ENCODE peak calls at places on chromosome 5, in ten cellular contexts. E is PC-3, J is neural progenitor cell, P is astrocyte, N is endodermal cell, B is H9, Q is IMR-90, X is fibroblast of lung, T is HCT116, Y is mammary epithelial cell. Z is an unnamed sample. For H3K4me1, the result is how much of the 10 kb centered on the place peaks cover.

GRCh38 chr5:665541-665955 is 27.6 kb downstream of the TPPP start:
- DNase-seq in E (no peak), J (no peak), P (no peak), N (peak), B (peak), Q (no peak), X (no peak), T (no peak), Y (no peak), Z (no peak)

GRCh38 chr5:8844847-8845246 is 701.0 kb downstream of the SEMA5A start:
- DNase-seq in E (no peak), J (no peak), P (no peak), N (no peak), B (no peak), Q (peak), X (no peak), T (no peak), Y (no peak), Z (no peak)

GRCh38 chr5:80223561-80223960 is 32.3 kb downstream of the SERINC5 start:
- DNase-seq in E (no peak), J (no peak), P (no peak), N (no peak), B (no peak), Q (no peak), X (peak), T (no peak), Y (peak), Z (no peak)

GRCh38 chr5:173655196-173655797 is 38.8 kb upstream of the BOD1 start:
- DNase-seq in E (no peak), J (no peak), P (no peak), N (peak), B (no peak), Q (no peak), X (no peak), T (no peak), Y (peak), Z (no peak)

GRCh38 chr5:131225282-131225974 is 38.4 kb upstream of the CDC42SE2 start:
- DNase-seq in E (no peak), J (no peak), P (no peak), N (no peak), B (no peak), Q (no peak), X (no peak), T (no peak), Y (no peak), Z (no peak)

GRCh38 chr5:170697031-170697430 is 86.5 kb upstream of the GABRP start:
- DNase-seq in E (no peak), J (no peak), P (no peak), N (no peak), B (no peak), Q (no peak), X (no peak), T (no peak), Y (no peak), Z (no peak)

GRCh38 chr5:112390327-112390726 is 28.8 kb downstream of the EPB41L4A start:
- DNase-seq in E (peak), J (peak), P (no peak), N (peak), B (peak), Q (no peak), X (no peak), T (no peak), Y (no peak), Z (peak)

GRCh38 chr5:140642718-140643117 is 3.5 kb downstream of the TMCO6 start:
- DNase-seq in E (no peak), J (no peak), P (peak), N (no peak), B (no peak), Q (peak), X (peak), T (no peak), Y (no peak), Z (no peak)

GRCh38 chr5:82413302-82414042 is 135.3 kb upstream of the RPS23 start:
- DNase-seq in E (peak), J (no peak), P (peak), N (no peak), B (no peak), Q (peak), X (peak), T (no peak), Y (peak), Z (no peak)

GRCh38 chr5:136123236-136123768 is 9.3 kb upstream of the SMAD5 start:
- DNase-seq in E (peak), J (no peak), P (peak), N (no peak), B (no peak), Q (peak), X (peak), T (peak), Y (peak), Z (peak)

GRCh38 chr5:167504276-167504675 is 787.2 kb upstream of the WWC1 start:
- DNase-seq in E (no peak), J (no peak), P (no peak), N (no peak), B (no peak), Q (no peak), X (no peak), T (no peak), Y (no peak), Z (no peak)

GRCh38 chr5:180486636-180487149 is 7.5 kb upstream of the CNOT6 start:
- DNase-seq in E (no peak), J (no peak), P (no peak), N (no peak), B (no peak), Q (no peak), X (no peak), T (no peak), Y (peak), Z (no peak)

GRCh38 chr5:9324348-9325056 is 221.4 kb downstream of the SEMA5A start:
- DNase-seq in E (no peak), J (no peak), P (peak), N (no peak), B (no peak), Q (peak), X (peak), T (no peak), Y (no peak), Z (no peak)

GRCh38 chr5:57683036-57683600 is 200.5 kb upstream of the ACTBL2 start:
- DNase-seq in E (no peak), J (no peak), P (no peak), N (no peak), B (no peak), Q (peak), X (peak), T (no peak), Y (peak), Z (no peak)

GRCh38 chr5:129631946-129632345 is 115.9 kb upstream of the MINAR2 start:
- DNase-seq in E (no peak), J (no peak), P (no peak), N (no peak), B (no peak), Q (no peak), X (no peak), T (no peak), Y (no peak), Z (no peak)

GRCh38 chr5:141855265-141856029 is 22.8 kb downstream of the PCDH1 start:
- DNase-seq in E (no peak), J (no peak), P (no peak), N (peak), B (no peak), Q (no peak), X (no peak), T (no peak), Y (no peak), Z (no peak)

GRCh38 chr5:92467695-92468094 is 1084.6 kb upstream of the ARRDC3 start:
- DNase-seq in E (no peak), J (no peak), P (no peak), N (no peak), B (no peak), Q (no peak), X (no peak), T (no peak), Y (no peak), Z (no peak)

GRCh38 chr5:115601709-115602584 is at the start of gene TICAM2:
- DNase-seq in E (peak), J (peak), P (peak), N (peak), B (peak), Q (peak), X (peak), T (no peak), Y (peak), Z (peak)

GRCh38 chr5:61653802-61654580 is 321.9 kb downstream of the ZSWIM6 start:
- DNase-seq in E (no peak), J (no peak), P (no peak), N (no peak), B (no peak), Q (no peak), X (no peak), T (no peak), Y (no peak), Z (no peak)

GRCh38 chr5:94422819-94423218 is 195.6 kb downstream of the KIAA0825 start:
- DNase-seq in E (peak), J (peak), P (peak), N (no peak), B (no peak), Q (peak), X (peak), T (peak), Y (peak), Z (no peak)

GRCh38 chr5:38616061-38616460 is 59.6 kb upstream of the LIFR start:
- DNase-seq in E (no peak), J (no peak), P (peak), N (peak), B (no peak), Q (no peak), X (peak), T (no peak), Y (no peak), Z (no peak)

GRCh38 chr5:130141689-130142320 is 237.5 kb downstream of the CHSY3 start:
- DNase-seq in E (peak), J (peak), P (no peak), N (peak), B (peak), Q (no peak), X (peak), T (no peak), Y (peak), Z (no peak)

GRCh38 chr5:33850100-33850594 is 41.6 kb downstream of the ADAMTS12 start:
- DNase-seq in E (peak), J (peak), P (peak), N (peak), B (peak), Q (peak), X (peak), T (no peak), Y (peak), Z (no peak)

GRCh38 chr5:179344301-179345178 is 721 bp downstream of the ADAMTS2 start:
- DNase-seq in E (no peak), J (no peak), P (no peak), N (peak), B (no peak), Q (peak), X (peak), T (no peak), Y (no peak), Z (no peak)

GRCh38 chr5:4906821-4907220 is 233.3 kb upstream of the ADAMTS16 start:
- DNase-seq in E (no peak), J (no peak), P (peak), N (no peak), B (no peak), Q (no peak), X (peak), T (no peak), Y (no peak), Z (no peak)

GRCh38 chr5:122773615-122774014 is 1.3 kb upstream of the SNX2 start:
- DNase-seq in E (no peak), J (no peak), P (no peak), N (no peak), B (no peak), Q (no peak), X (no peak), T (no peak), Y (no peak), Z (no peak)

GRCh38 chr5:141703133-141703561 is 21.1 kb upstream of the ARAP3 start:
- DNase-seq in E (no peak), J (peak), P (no peak), N (no peak), B (no peak), Q (no peak), X (no peak), T (no peak), Y (no peak), Z (no peak)

GRCh38 chr5:9108156-9108555 is 437.7 kb downstream of the SEMA5A start:
- DNase-seq in E (no peak), J (peak), P (no peak), N (no peak), B (no peak), Q (peak), X (no peak), T (no peak), Y (no peak), Z (no peak)

GRCh38 chr5:17190242-17190778 is 27.1 kb upstream of the BASP1 start:
- DNase-seq in E (peak), J (peak), P (peak), N (no peak), B (no peak), Q (peak), X (peak), T (peak), Y (peak), Z (peak)

GRCh38 chr5:17190799-17191391 is 26.5 kb upstream of the BASP1 start:
- DNase-seq in E (peak), J (no peak), P (peak), N (no peak), B (no peak), Q (peak), X (peak), T (no peak), Y (no peak), Z (no peak)

GRCh38 chr5:17192191-17192590 is 25.2 kb upstream of the BASP1 start:
- DNase-seq in E (no peak), J (no peak), P (no peak), N (no peak), B (no peak), Q (no peak), X (peak), T (no peak), Y (no peak), Z (no peak)

GRCh38 chr5:17187401-17187800 is 30.0 kb upstream of the BASP1 start:
- DNase-seq in E (peak), J (no peak), P (peak), N (no peak), B (no peak), Q (peak), X (peak), T (no peak), Y (peak), Z (no peak)

GRCh38 chr5:17189381-17190036 is 27.9 kb upstream of the BASP1 start:
- DNase-seq in E (peak), J (peak), P (peak), N (peak), B (peak), Q (peak), X (peak), T (peak), Y (peak), Z (peak)
- H3K4me1 ChIP-seq in E (half or more), J (under half), P (under half), N (under half), B (under half), Q (under half), X (under half), T (under half), Y (under half), Z (under half)

GRCh38 chr5:25863811-25864210 is 1174.6 kb downstream of the CDH9 start:
- DNase-seq in E (no peak), J (no peak), P (no peak), N (no peak), B (no peak), Q (no peak), X (no peak), T (no peak), Y (no peak), Z (no peak)

GRCh38 chr5:25862276-25862675 is 1176.1 kb downstream of the CDH9 start:
- DNase-seq in E (peak), J (no peak), P (no peak), N (peak), B (no peak), Q (no peak), X (no peak), T (no peak), Y (no peak), Z (no peak)

DNA sequence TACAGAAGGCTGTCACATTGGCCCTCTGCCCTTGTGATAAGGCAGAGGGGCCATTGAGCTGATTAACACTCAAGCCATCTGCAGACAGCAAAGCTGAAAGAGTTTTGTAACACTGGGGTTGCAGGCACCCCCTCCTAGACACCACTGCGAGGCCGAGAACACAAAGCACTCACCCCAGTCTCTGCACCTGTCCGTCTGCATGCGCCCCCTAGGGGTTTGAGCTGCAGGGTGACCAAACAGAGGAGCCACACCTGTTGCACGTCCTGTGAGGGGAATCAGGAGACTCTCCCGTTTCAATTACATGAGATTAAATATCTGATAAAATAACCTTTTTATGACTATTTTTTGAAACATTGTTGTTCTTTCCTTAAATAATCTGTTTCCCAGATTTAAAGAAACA is 1180.4 kb downstream of the CDH9 start:
- DNase-seq in E (no peak), J (peak), P (no peak), N (peak), B (peak), Q (no peak), X (no peak), T (no peak), Y (no peak), Z (no peak)
- TF ChIP-seq CTCF in E (peak), J (peak), P (no peak), N (peak), B (peak), Q (no peak), X (no peak), T (no peak), Y (no peak), Z (no peak)

GRCh38 chr5:120463026-120463770 is 902 bp upstream of the PRR16 start:
- DNase-seq in E (no peak), J (peak), P (no peak), N (no peak), B (no peak), Q (no peak), X (no peak), T (no peak), Y (no peak), Z (no peak)

GRCh38 chr5:120452471-120452870 is 11.6 kb upstream of the PRR16 start:
- DNase-seq in E (no peak), J (no peak), P (peak), N (no peak), B (no peak), Q (peak), X (peak), T (no peak), Y (no peak), Z (no peak)

GRCh38 chr5:120454094-120454798 is 9.9 kb upstream of the PRR16 start:
- DNase-seq in E (no peak), J (peak), P (peak), N (no peak), B (no peak), Q (peak), X (peak), T (no peak), Y (peak), Z (no peak)

DNA sequence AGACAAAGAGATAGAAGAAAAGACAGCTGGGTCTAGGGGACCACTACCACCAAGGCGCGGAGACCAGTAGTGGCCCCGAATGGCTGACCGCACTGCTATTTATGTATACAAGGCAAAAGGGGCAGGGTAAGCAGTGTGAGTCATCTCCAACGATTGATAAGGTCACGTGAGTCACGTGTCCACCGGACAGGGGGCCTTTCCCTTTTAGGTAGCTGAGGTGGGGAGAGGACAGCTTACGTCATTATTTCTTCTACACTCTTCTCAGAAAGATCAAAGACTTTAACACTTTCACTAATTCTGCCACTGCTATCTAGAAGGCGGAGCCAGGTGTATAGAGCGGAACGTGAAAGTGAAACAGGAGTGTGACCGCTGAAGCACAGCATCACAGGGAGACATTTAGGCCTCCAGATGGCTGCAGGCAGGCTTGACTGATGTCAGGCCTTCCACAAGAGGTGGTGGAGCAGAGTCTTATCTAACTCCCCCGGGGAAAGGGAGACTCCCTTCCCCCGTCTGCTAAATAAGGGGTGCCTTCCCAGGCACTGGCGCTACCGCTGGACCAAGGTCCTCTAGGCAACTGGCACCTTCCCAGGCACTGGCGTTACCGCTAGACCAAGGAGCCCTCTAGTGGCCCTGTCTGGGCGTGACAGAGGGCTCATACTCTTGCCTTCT is 6.1 kb upstream of the PRR16 start:
- DNase-seq in E (peak), J (peak), P (peak), N (peak), B (peak), Q (peak), X (peak), T (peak), Y (peak), Z (peak)
- H3K9ac ChIP-seq in E (no peak), J (no peak), P (no peak), N (no peak), B (no peak), Q (no peak), X (no peak), T (no peak), Y (no peak), Z (no peak)

GRCh38 chr5:161431963-161432362 is 114.6 kb downstream of the GABRB2 start:
- DNase-seq in E (no peak), J (peak), P (no peak), N (no peak), B (no peak), Q (no peak), X (no peak), T (no peak), Y (no peak), Z (no peak)

DNA sequence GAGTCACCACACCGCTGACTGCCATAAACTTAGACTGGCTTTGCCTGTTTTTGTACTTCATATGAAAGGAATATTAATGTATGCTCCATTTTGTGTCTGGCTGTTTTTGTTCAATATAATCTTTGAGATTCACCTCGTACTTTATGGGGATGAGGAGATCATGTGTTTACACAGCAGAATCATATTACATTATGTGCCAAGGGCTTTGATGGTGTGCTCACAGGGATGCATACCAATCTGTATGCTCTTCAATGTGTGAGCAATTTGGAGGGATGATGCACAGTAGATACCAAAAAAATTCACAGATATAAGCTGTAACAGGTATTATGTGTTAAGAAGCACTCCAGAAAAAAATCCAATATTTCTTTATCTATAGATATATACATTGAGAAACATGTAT is 113.7 kb downstream of the GABRB2 start:
- DNase-seq in E (no peak), J (no peak), P (no peak), N (no peak), B (no peak), Q (no peak), X (no peak), T (no peak), Y (no peak), Z (no peak)
- H3K4me1 ChIP-seq in E (under half), J (under half), P (under half), N (under half), B (under half), Q (under half), X (under half), T (under half), Y (under half), Z (under half)

GRCh38 chr5:21663082-21663481 is 1190.1 kb downstream of the CDH12 start:
- DNase-seq in E (no peak), J (no peak), P (no peak), N (peak), B (no peak), Q (no peak), X (no peak), T (no peak), Y (no peak), Z (no peak)
- TF ChIP-seq CTCF in E (peak), J (peak), P (no peak), N (peak), B (peak), Q (no peak), X (no peak), T (no peak), Y (no peak), Z (no peak)

GRCh38 chr5:67206381-67207328 is 10.1 kb upstream of the CD180 start:
- DNase-seq in E (peak), J (no peak), P (peak), N (no peak), B (no peak), Q (peak), X (peak), T (peak), Y (peak), Z (peak)

GRCh38 chr5:67203701-67204074 is 7.1 kb upstream of the CD180 start:
- DNase-seq in E (no peak), J (no peak), P (no peak), N (no peak), B (no peak), Q (no peak), X (peak), T (no peak), Y (no peak), Z (no peak)

GRCh38 chr5:67204821-67205220 is 8.2 kb upstream of the CD180 start:
- DNase-seq in E (no peak), J (no peak), P (no peak), N (no peak), B (no peak), Q (no peak), X (no peak), T (no peak), Y (no peak), Z (no peak)

GRCh38 chr5:67208403-67208802 is 11.8 kb upstream of the CD180 start:
- DNase-seq in E (no peak), J (no peak), P (no peak), N (no peak), B (no peak), Q (no peak), X (no peak), T (no peak), Y (no peak), Z (no peak)

GRCh38 chr5:67205981-67206380 is 9.4 kb upstream of the CD180 start:
- DNase-seq in E (no peak), J (no peak), P (no peak), N (no peak), B (no peak), Q (no peak), X (no peak), T (no peak), Y (no peak), Z (no peak)
- H3K9ac ChIP-seq in E (peak), J (no peak), P (no peak), N (no peak), B (no peak), Q (no peak), X (no peak), T (no peak), Y (no peak), Z (no peak)